ENCODE peak calls at places on chromosomes 11 and 22, in four cellular contexts. Q is K562, M is IMR-90, L is HepG2. R is an unnamed sample.

GRCh38 chr22:40922484-40923303 is 28.5 kb upstream of the RBX1 start:
- DNase-seq in L (peak; percentile 40), M (peak; percentile 72), Q (peak; percentile 26), R (peak; percentile 25)

GRCh38 chr11:121550247-121551132 is 97.7 kb upstream of the SORL1-AS1 start:
- DNase-seq in L (no peak), M (peak; percentile 1), Q (no peak), R (no peak)

GRCh38 chr11:4146070-4146764 is 51.6 kb downstream of the RRM1 start:
- DNase-seq in M (no peak), Q (peak; percentile 27), L (no peak), R (no peak)

GRCh38 chr11:61162092-61162935 is 1.1 kb upstream of the VPS37C start:
- DNase-seq in M (peak; percentile 44), L (peak; percentile 69), Q (peak; percentile 63), R (peak; percentile 56)

GRCh38 chr11:106447631-106448191 is 370.2 kb downstream of the AASDHPPT start:
- DNase-seq in Q (no peak), L (no peak), M (no peak), R (no peak)

GRCh38 chr11:35144103-35144741 is 5.3 kb downstream of the CD44 start:
- DNase-seq in Q (no peak), L (no peak), M (peak; percentile 84), R (no peak)

GRCh38 chr22:43897751-43898261 is 6.0 kb upstream of the PNPLA5 start:
- DNase-seq in L (no peak), M (peak; percentile 87), Q (no peak), R (no peak)

GRCh38 chr11:121117753-121118152 is 16.7 kb downstream of the TECTA start:
- DNase-seq in M (no peak), Q (no peak), L (no peak), R (no peak)

GRCh38 chr11:130449996-130450419 is 1.6 kb downstream of the ADAMTS15 start:
- DNase-seq in L (no peak), Q (peak; percentile 36), M (peak; percentile 82), R (peak; percentile 65)

GRCh38 chr11:78985654-78986053 is 411.0 kb upstream of the NARS2 start:
- DNase-seq in Q (no peak), M (no peak), L (no peak), R (peak; percentile 20)

GRCh38 chr11:112925516-112926310 is 35.5 kb upstream of the NCAM1 start:
- DNase-seq in M (no peak), L (no peak), Q (no peak), R (no peak)

GRCh38 chr11:44277097-44278090 is 32.5 kb downstream of the ALX4 start:
- DNase-seq in Q (no peak), L (no peak), M (no peak), R (no peak)

GRCh38 chr22:41746563-41747400 is 47.5 kb downstream of the MEI1 start:
- DNase-seq in L (peak; percentile 36), M (peak; percentile 76), Q (peak; percentile 47), R (peak; percentile 55)

GRCh38 chr22:27637604-27638003 is 164.0 kb downstream of the MN1 start:
- DNase-seq in L (no peak), M (peak; percentile 28), Q (no peak), R (no peak)

GRCh38 chr22:45731041-45731797 is 59.6 kb downstream of the ATXN10 start:
- DNase-seq in L (no peak), Q (no peak), M (peak; percentile 65), R (no peak)

GRCh38 chr22:20117656-20118571 is 888 bp upstream of the TRMT2A start:
- DNase-seq in Q (peak; percentile 98), L (no peak), M (peak; percentile 25), R (no peak)

GRCh38 chr22:45105281-45105700 is 58.4 kb upstream of the NUP50 start:
- DNase-seq in M (peak; percentile 97), L (peak; percentile 35), Q (no peak), R (no peak)

GRCh38 chr11:116842909-116843308 is 5.5 kb upstream of the APOA1 start:
- DNase-seq in M (no peak), L (no peak), Q (no peak), R (no peak)

GRCh38 chr11:110518809-110519514 is 89.2 kb downstream of the FDX1 start:
- DNase-seq in Q (no peak), M (no peak), L (no peak), R (no peak)

GRCh38 chr11:60873533-60873932 is 6.2 kb downstream of the ZP1 start:
- DNase-seq in L (no peak), M (no peak), Q (no peak), R (no peak)

GRCh38 chr22:39699631-39700348 is 129.2 kb downstream of the CACNA1I start:
- DNase-seq in Q (no peak), M (no peak), L (no peak), R (no peak)

GRCh38 chr22:45235101-45235777 is 5.5 kb downstream of the KIAA0930 start:
- DNase-seq in M (no peak), L (no peak), Q (no peak), R (no peak)

GRCh38 chr11:82174610-82175009 is 559.1 kb downstream of the FAM181B start:
- DNase-seq in Q (no peak), M (no peak), L (peak; percentile 4), R (no peak)

GRCh38 chr22:40218723-40219294 is 41.1 kb downstream of the TNRC6B start:
- DNase-seq in M (peak; percentile 31), Q (no peak), L (peak; percentile 78), R (no peak)

GRCh38 chr22:24894220-24894975 is 52.1 kb downstream of the LHFPL7 start:
- DNase-seq in Q (no peak), L (peak; percentile 96), M (peak; percentile 68), R (peak; percentile 81)

GRCh38 chr11:118929496-118930151 is 3.9 kb upstream of the BCL9L start:
- DNase-seq in L (peak; percentile 64), M (peak; percentile 77), Q (peak; percentile 61), R (peak; percentile 88)

GRCh38 chr11:134592391-134592990 is 180.4 kb upstream of the B3GAT1 start:
- DNase-seq in M (no peak), Q (peak; percentile 40), L (peak; percentile 15), R (peak; percentile 51)

GRCh38 chr11:117970400-117971024 is 15.7 kb upstream of the IL10RA start:
- DNase-seq in L (no peak), M (no peak), Q (no peak), R (no peak)

GRCh38 chr11:96134622-96135021 is 208.4 kb downstream of the MAML2 start:
- DNase-seq in L (no peak), Q (no peak), M (peak; percentile 44), R (no peak)

GRCh38 chr11:96136623-96137313 is 206.2 kb downstream of the MAML2 start:
- DNase-seq in M (no peak), Q (no peak), L (no peak), R (no peak)

GRCh38 chr11:96130061-96130460 is 206.2 kb upstream of the MTMR2 start:
- DNase-seq in Q (no peak), M (no peak), L (no peak), R (no peak)

GRCh38 chr11:96127596-96127959 is 203.7 kb upstream of the MTMR2 start:
- DNase-seq in M (no peak), L (no peak), Q (no peak), R (no peak)

DNA sequence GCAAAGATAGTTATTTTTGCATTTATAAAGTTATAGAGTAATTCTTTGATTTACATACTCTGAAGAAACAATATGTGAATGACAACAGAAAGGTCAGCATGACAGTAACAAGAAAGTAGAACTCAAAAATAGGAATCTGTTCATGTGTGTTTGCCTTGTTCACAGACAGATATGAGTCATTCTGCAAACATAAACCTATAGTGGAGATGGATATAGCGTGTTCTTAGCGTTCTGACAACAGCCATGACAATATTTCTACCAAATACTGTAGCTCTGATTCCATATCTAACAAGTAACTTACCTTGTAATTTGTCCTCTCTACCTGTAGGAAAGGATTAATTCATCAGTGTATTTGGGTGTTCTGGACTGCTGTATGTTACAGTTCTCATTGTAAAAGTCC is 208.5 kb upstream of the MTMR2 start:
- DNase-seq in Q (no peak), L (peak; percentile 70), M (peak; percentile 46), R (no peak)
- TF ChIP-seq MXI1 in Q (no peak), L (no peak), M (no peak), R (no peak)

GRCh38 chr11:131658952-131659351 is 288.5 kb downstream of the NTM start:
- DNase-seq in Q (no peak), L (no peak), M (no peak), R (no peak)

GRCh38 chr11:131654849-131655248 is 284.4 kb downstream of the NTM start:
- DNase-seq in Q (no peak), M (no peak), L (no peak), R (no peak)

GRCh38 chr11:131658414-131658813 is 288.0 kb downstream of the NTM start:
- DNase-seq in M (no peak), L (no peak), Q (no peak), R (no peak)

GRCh38 chr11:131656179-131656838 is 285.9 kb downstream of the NTM start:
- DNase-seq in Q (no peak), L (no peak), M (no peak), R (no peak)

GRCh38 chr11:131656839-131657211 is 286.4 kb downstream of the NTM start:
- DNase-seq in Q (no peak), M (no peak), L (no peak), R (no peak)
- TF ChIP-seq MXI1 in Q (no peak), M (no peak), L (no peak), R (no peak)

DNA sequence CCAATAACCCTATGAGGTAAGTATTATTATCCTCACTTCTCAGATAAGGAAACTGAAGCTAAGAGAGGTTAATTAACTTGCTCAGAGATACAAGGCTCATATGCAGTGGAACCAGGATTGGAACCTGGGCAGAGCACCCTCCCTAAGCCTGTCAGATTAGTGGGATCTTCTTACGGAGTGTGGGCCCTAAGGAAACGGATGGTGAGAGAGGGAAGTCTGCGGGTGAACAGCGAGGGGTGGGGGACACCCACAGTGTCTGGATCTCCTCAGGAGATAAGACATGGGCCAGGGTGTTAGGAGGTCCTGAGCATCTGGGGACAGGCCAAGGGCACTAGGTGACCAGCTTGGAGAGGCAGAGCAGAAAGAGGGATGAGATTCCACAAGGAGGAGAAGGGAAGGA is 376.0 kb downstream of the CADM1 start:
- DNase-seq in L (no peak), M (no peak), Q (no peak), R (no peak)
- TF ChIP-seq MXI1 in L (no peak), M (no peak), Q (no peak), R (no peak)

GRCh38 chr22:29710922-29711593 is 8.7 kb upstream of the CABP7 start:
- DNase-seq in L (no peak), M (no peak), Q (no peak), R (peak; percentile 92)
- TF ChIP-seq MXI1 in L (no peak), M (no peak), Q (no peak), R (peak; percentile 58)

GRCh38 chr11:56885182-56885581 is 103.5 kb upstream of the OR5AK2 start:
- DNase-seq in Q (no peak), M (no peak), L (peak; percentile 11), R (peak; percentile 23)
- TF ChIP-seq MXI1 in Q (no peak), M (no peak), L (no peak), R (no peak)

DNA sequence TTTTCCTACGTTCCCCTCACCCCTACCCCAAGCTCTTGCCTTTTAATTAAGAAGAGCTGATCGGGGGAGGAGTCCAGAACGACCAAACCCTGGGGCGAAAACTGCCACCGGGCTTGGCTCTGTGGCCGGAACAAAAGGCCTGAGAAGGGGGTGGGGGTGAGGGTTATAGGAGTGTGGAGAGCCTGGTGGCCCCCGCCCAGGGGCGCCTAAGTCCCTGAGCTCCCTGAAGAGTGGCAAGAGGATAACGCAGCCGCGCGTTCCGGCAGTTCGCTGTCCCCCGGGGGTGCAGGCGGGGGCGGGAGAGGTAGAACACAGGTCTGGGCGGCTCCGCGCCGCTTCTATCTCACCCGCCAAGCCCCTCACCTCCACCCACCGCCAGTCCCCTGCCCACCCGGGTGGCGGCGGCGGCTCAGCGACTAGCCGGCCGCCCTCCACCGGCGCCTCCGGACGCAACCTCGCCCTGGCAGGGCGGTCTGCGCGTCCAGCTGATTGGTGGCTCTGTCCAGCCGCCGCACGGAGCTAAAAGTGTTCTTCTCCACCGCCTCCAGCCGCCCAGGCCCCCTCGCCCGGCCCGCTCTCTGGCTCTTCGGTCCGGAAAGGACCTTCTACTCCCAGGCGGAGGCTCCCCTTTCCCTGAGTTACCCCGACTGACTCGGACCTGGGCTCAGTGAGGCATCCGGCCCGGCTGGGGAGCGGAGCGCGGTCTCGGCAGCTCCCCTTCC is 18.8 kb upstream of the BDNF start:
- DNase-seq in Q (no peak), L (no peak), M (peak; percentile 65), R (peak; percentile 79)
- TF ChIP-seq MXI1 in Q (no peak), L (no peak), M (peak; percentile 62), R (no peak)

R was measured in SK-N-SH.